ENCODE peak calls at places on chromosomes 2 and 18, in nine cellular contexts. T is left ventricle myocardium inferior, N is A549, V is GM23338, J is esophagus squamous epithelium, R is ovary, K is foreskin keratinocyte, B is lower lobe of right lung, O is heart left ventricle. Y is an unnamed sample. For H3K4me1, the result is how much of the 10 kb centered on the place peaks cover.

GRCh38 chr2:26979761-26980160 is 9.3 kb downstream of the MAPRE3 start:
- DNase-seq in T (no peak), N (no peak), V (no peak), J (no peak), R (peak), K (no peak), B (no peak), O (peak), Y (no peak)

GRCh38 chr18:41842886-41843285 is 112.1 kb upstream of the PIK3C3 start:
- DNase-seq in T (no peak), N (no peak), V (no peak), J (no peak), R (no peak), K (peak), B (no peak), O (no peak), Y (no peak)

GRCh38 chr18:58208207-58208944 is 164.3 kb downstream of the NEDD4L start:
- DNase-seq in T (no peak), N (no peak), V (no peak), J (no peak), R (no peak), K (no peak), B (no peak), O (no peak), Y (no peak)

GRCh38 chr18:58682429-58683069 is 11.3 kb downstream of the MALT1 start:
- DNase-seq in T (peak), N (no peak), V (no peak), J (no peak), R (peak), K (peak), B (no peak), O (peak), Y (no peak)

GRCh38 chr18:55487997-55488396 is 100.0 kb downstream of the TCF4 start:
- DNase-seq in T (no peak), N (no peak), V (no peak), J (no peak), R (no peak), K (no peak), B (no peak), O (no peak), Y (no peak)

GRCh38 chr18:63823516-63824219 is 48.5 kb downstream of the SERPINB7 start:
- DNase-seq in T (peak), N (no peak), V (peak), J (no peak), R (no peak), K (peak), B (peak), O (no peak), Y (no peak)

GRCh38 chr2:78309460-78309859 is 716.0 kb upstream of the REG3G start:
- DNase-seq in T (no peak), N (no peak), V (no peak), J (no peak), R (no peak), K (no peak), B (no peak), O (no peak), Y (no peak)

GRCh38 chr2:109470121-109470921 is 143.4 kb downstream of the SEPTIN10 start:
- DNase-seq in T (peak), N (no peak), V (no peak), J (no peak), R (no peak), K (peak), B (peak), O (no peak), Y (no peak)

GRCh38 chr2:33420726-33421125 is 55.7 kb upstream of the RASGRP3 start:
- DNase-seq in T (no peak), N (no peak), V (no peak), J (no peak), R (no peak), K (no peak), B (no peak), O (no peak), Y (no peak)

GRCh38 chr18:49020621-49021021 is 69.9 kb upstream of the SMAD7 start:
- DNase-seq in T (no peak), N (no peak), V (no peak), J (no peak), R (peak), K (peak), B (no peak), O (no peak), Y (no peak)

GRCh38 chr2:44430340-44430739 is 68.6 kb downstream of the CAMKMT start:
- DNase-seq in T (no peak), N (no peak), V (peak), J (no peak), R (no peak), K (no peak), B (no peak), O (no peak), Y (no peak)

GRCh38 chr2:230140667-230141066 is 71.9 kb upstream of the SLC16A14 start:
- DNase-seq in T (no peak), N (no peak), V (peak), J (no peak), R (no peak), K (no peak), B (no peak), O (no peak), Y (no peak)

GRCh38 chr2:11346129-11346528 is 1.7 kb upstream of the ROCK2 start:
- DNase-seq in T (no peak), N (no peak), V (no peak), J (no peak), R (no peak), K (no peak), B (no peak), O (no peak), Y (no peak)

GRCh38 chr2:28356095-28356911 is 36.4 kb upstream of the FOSL2 start:
- DNase-seq in T (peak), N (no peak), V (no peak), J (peak), R (peak), K (no peak), B (peak), O (peak), Y (peak)

GRCh38 chr2:7592618-7593140 is 675.5 kb downstream of the RNF144A start:
- DNase-seq in T (no peak), N (no peak), V (no peak), J (no peak), R (no peak), K (no peak), B (no peak), O (no peak), Y (no peak)

GRCh38 chr2:239386872-239387445 is 13.9 kb downstream of the HDAC4 start:
- DNase-seq in T (no peak), N (no peak), V (no peak), J (no peak), R (no peak), K (no peak), B (peak), O (no peak), Y (no peak)

GRCh38 chr18:28043631-28044030 is 133.3 kb downstream of the CDH2 start:
- DNase-seq in T (no peak), N (no peak), V (no peak), J (no peak), R (no peak), K (no peak), B (no peak), O (no peak), Y (no peak)

GRCh38 chr2:216281316-216281715 is 91.0 kb downstream of the MARCHF4 start:
- DNase-seq in T (no peak), N (no peak), V (no peak), J (no peak), R (no peak), K (no peak), B (no peak), O (no peak), Y (no peak)

GRCh38 chr2:29174937-29175336 is 59.7 kb downstream of the CLIP4 start:
- DNase-seq in T (no peak), N (no peak), V (no peak), J (no peak), R (no peak), K (no peak), B (no peak), O (no peak), Y (no peak)

GRCh38 chr18:39550701-39551100 is 1985.1 kb upstream of the CELF4 start:
- DNase-seq in T (no peak), N (no peak), V (no peak), J (no peak), R (no peak), K (no peak), B (no peak), O (no peak), Y (no peak)

GRCh38 chr2:28506112-28506511 is 10.3 kb downstream of the PLB1 start:
- DNase-seq in T (no peak), N (no peak), V (no peak), J (no peak), R (no peak), K (no peak), B (no peak), O (no peak), Y (no peak)

GRCh38 chr2:239028253-239028619 is 180.4 kb downstream of the TWIST2 start:
- DNase-seq in T (no peak), N (no peak), V (no peak), J (no peak), R (no peak), K (no peak), B (no peak), O (no peak), Y (no peak)

DNA sequence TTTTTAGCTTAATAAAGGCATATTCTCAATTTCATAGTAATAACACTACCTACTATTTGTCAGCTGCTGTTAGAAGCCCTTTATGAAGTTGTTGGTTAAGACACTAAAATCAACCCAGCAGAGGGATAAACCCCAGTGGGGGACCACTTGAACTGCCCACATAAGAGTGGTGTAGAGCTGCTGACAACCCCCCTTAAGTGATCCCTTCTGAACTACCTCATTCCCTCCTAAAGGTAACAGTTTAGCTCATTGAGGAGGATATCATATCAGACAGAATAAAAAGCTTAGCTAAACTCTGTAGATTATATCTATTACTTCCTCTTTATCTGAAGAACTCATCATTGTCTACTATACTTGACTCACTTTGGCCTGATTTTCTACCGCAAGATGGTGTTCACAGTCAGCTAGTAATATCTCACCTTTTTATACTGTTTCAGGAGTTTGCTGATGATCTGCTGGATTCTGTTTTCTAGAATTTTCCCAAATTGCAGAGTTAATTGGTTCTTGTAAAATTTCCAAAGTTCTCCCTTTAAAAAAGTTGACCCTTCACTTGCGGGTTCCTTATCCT is 16.2 kb downstream of the GALM start:
- DNase-seq in T (no peak), N (no peak), V (no peak), J (no peak), R (no peak), K (no peak), B (no peak), O (no peak), Y (no peak)
- H3K27ac ChIP-seq in T (no peak), N (peak), V (no peak), J (no peak), R (no peak), K (no peak), B (no peak), O (peak), Y (no peak)

DNA sequence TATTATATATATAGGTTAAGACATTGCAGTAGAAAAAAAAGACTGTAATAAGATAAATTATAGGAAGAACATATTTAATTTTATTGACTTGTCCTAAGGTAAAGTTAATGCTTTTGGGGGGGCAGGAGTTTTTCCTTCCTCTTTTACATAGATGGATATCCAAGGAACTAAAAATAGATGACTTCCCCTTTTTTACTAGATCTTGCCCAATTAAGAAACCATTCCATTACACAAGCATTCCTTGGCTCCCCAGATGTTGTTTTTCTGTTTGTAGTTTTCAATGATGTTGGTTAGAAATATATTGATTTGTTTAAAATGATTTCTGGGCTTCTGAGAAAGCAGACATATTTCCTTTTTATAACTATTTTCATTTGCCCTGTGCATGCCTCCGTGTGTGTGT is 22.4 kb upstream of the PMAIP1 start:
- DNase-seq in T (no peak), N (no peak), V (no peak), J (no peak), R (no peak), K (no peak), B (no peak), O (no peak), Y (no peak)
- H3K4me1 ChIP-seq in T (under half), N (under half), V (under half), J (under half), R (under half), K (under half), B (under half), O (under half), Y (under half)

GRCh38 chr2:163732718-163733117 is 3.1 kb downstream of the FIGN start:
- DNase-seq in T (no peak), N (no peak), V (no peak), J (no peak), R (peak), K (no peak), B (no peak), O (no peak), Y (no peak)
- H3K27ac ChIP-seq in T (peak), N (no peak), V (no peak), J (peak), R (no peak), K (no peak), B (peak), O (peak), Y (peak)

GRCh38 chr2:74053959-74054715 is 69.4 kb downstream of the TET3 start:
- DNase-seq in T (no peak), N (no peak), V (peak), J (no peak), R (no peak), K (no peak), B (no peak), O (no peak), Y (no peak)
- H3K4me1 ChIP-seq in T (under half), N (under half), V (under half), J (under half), R (under half), K (under half), B (under half), O (under half), Y (under half)

DNA sequence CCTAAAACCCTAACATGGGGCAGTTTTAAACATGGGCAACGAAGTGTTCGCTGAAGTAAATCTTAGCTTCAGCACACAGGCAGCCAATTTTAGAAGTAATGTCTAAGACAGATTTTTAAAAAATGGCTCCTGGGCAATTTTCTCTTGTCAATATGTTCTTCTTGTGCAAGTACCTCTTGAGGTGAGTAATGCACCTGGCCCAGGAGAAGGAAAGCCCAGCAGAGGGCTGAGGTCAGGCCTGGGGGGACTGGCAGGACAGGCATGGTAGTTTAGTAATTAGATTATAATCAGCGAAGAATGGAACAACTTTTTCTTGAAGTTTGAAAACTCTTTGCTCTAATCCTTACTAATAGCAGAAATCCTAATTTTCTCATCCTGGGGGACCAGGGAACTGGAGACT is 77.6 kb downstream of the SPRED2 start:
- DNase-seq in T (no peak), N (no peak), V (no peak), J (no peak), R (no peak), K (no peak), B (no peak), O (no peak), Y (no peak)
- H3K27ac ChIP-seq in T (no peak), N (no peak), V (no peak), J (no peak), R (no peak), K (no peak), B (no peak), O (no peak), Y (no peak)

DNA sequence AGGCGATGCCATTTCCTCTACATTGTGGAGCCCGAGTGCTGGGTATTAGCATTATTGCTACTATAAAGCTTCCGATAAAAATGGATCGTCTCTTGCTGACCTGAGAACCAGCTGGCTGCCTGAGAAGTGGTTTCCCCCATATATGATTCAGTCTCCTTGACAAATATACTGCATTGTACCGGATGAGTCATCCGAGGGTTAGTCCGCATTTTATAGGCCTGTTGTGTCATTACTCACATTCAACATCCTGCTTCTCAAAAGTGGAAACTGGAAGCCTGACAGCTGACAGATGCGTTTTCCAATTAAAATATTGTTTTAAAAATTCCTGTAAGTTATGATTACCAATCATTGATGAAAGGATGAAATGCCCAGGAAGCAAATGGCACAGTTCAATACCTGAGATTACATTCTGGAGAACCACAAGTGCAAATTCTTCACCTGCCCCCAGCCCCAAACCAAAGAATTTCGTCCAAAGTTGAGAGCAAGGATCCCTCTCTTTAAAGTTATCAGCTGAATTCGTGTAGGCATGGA is 65.7 kb downstream of the SPRED2 start:
- DNase-seq in T (no peak), N (peak), V (no peak), J (no peak), R (no peak), K (peak), B (no peak), O (peak), Y (peak)
- H3K4me1 ChIP-seq in T (half or more), N (half or more), V (under half), J (under half), R (under half), K (under half), B (half or more), O (under half), Y (under half)

DNA sequence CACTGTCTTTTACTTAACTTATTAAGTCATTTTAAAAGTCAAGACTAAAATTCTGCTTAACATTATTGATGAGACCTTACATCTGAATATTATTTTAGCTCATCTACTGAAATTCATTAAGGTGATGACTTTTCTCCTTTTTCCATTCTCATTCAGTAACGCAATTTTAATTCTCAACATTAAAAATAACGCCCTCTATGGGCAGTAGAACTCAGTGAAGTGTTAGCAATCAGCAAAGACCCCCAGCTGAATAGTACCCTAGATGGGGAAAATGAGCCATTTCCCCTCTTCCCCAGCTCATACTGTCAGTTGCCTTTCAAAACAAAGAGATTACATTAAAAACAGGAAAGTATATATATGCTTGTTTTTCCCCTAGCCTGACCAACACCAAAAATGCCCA is 203.3 kb downstream of the NR4A2 start:
- DNase-seq in T (no peak), N (no peak), V (peak), J (no peak), R (no peak), K (no peak), B (no peak), O (no peak), Y (no peak)
- H3K27ac ChIP-seq in T (no peak), N (no peak), V (no peak), J (no peak), R (no peak), K (no peak), B (no peak), O (no peak), Y (no peak)

GRCh38 chr2:69770747-69771146 is 28.8 kb downstream of the ANXA4 start:
- DNase-seq in T (no peak), N (no peak), V (no peak), J (no peak), R (no peak), K (no peak), B (no peak), O (no peak), Y (no peak)
- H3K4me1 ChIP-seq in T (under half), N (half or more), V (under half), J (half or more), R (under half), K (under half), B (half or more), O (under half), Y (under half)

DNA sequence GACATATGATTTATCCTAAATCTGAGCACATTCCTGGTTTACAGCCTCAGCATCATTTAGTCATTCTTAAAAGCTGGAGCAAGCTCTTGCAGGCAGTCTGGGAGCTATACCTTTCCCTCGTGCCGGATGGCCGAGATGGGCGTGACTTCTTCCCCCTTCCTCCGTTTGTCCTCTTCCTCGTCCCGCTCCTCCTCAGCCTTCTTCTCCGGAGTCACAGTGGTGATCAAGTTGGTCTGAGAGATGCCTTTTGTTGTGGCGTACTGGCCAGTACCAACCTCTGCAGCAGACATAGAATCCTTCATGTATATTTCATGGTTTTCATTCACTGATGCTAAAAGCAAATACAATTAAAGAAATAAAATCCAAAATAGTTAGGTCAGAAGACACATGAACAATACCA is 124.1 kb upstream of the ZBTB14 start:
- DNase-seq in T (no peak), N (no peak), V (no peak), J (no peak), R (no peak), K (no peak), B (no peak), O (no peak), Y (no peak)
- H3K27ac ChIP-seq in T (no peak), N (no peak), V (no peak), J (no peak), R (no peak), K (no peak), B (no peak), O (peak), Y (no peak)

GRCh38 chr2:201257941-201258665 is 2.2 kb upstream of the CASP8 start:
- DNase-seq in T (peak), N (peak), V (peak), J (peak), R (peak), K (peak), B (peak), O (peak), Y (peak)

GRCh38 chr2:201259216-201259615 is 1.1 kb upstream of the CASP8 start:
- DNase-seq in T (no peak), N (no peak), V (no peak), J (no peak), R (no peak), K (no peak), B (no peak), O (no peak), Y (no peak)

GRCh38 chr2:201257381-201257940 is 2.9 kb upstream of the CASP8 start:
- DNase-seq in T (peak), N (peak), V (no peak), J (peak), R (no peak), K (peak), B (peak), O (peak), Y (no peak)

GRCh38 chr2:201260302-201260800 is at the start of gene CASP8:
- DNase-seq in T (no peak), N (no peak), V (no peak), J (no peak), R (peak), K (peak), B (peak), O (peak), Y (no peak)

GRCh38 chr2:201258666-201258999 is 1.7 kb upstream of the CASP8 start:
- DNase-seq in T (no peak), N (peak), V (peak), J (peak), R (no peak), K (no peak), B (no peak), O (no peak), Y (no peak)
- H3K4me1 ChIP-seq in T (under half), N (under half), V (under half), J (half or more), R (under half), K (under half), B (half or more), O (under half), Y (under half)